ENCODE peak calls at places on chromosomes 3 and 15, in four cellular contexts. V is IMR-90, F is GM12878, W is K562. N is an unnamed sample.

GRCh38 chr3:146342971-146343370 is 92.1 kb upstream of the PLSCR4 start:
- DNase-seq in V (peak), F (no peak), W (no peak), N (no peak)

GRCh38 chr15:34304613-34305012 is 33.0 kb downstream of the SLC12A6 start:
- DNase-seq in V (peak), F (no peak), W (no peak), N (peak)

GRCh38 chr15:40354408-40355171 is 3.4 kb upstream of the DISP2 start:
- DNase-seq in V (peak), F (no peak), W (peak), N (peak)

GRCh38 chr15:75542386-75542797 is 36.7 kb downstream of the PTPN9 start:
- DNase-seq in V (no peak), F (no peak), W (no peak), N (peak)

GRCh38 chr3:13879102-13879945 is 547 bp downstream of the WNT7A start:
- DNase-seq in V (no peak), F (no peak), W (no peak), N (no peak)

GRCh38 chr15:68389936-68390790 is 41.8 kb downstream of the ITGA11 start:
- DNase-seq in V (peak), F (peak), W (no peak), N (peak)

GRCh38 chr3:55169608-55170010 is 241.8 kb upstream of the LRTM1 start:
- DNase-seq in V (peak), F (no peak), W (no peak), N (no peak)

GRCh38 chr15:56989411-56989924 is 71.0 kb downstream of the TCF12 start:
- DNase-seq in V (peak), F (no peak), W (no peak), N (no peak)

GRCh38 chr15:67110958-67111864 is 45.8 kb downstream of the SMAD3 start:
- DNase-seq in V (peak), F (no peak), W (no peak), N (no peak)

GRCh38 chr15:56454841-56455240 is 10.1 kb downstream of the MNS1 start:
- DNase-seq in V (no peak), F (no peak), W (no peak), N (peak)

GRCh38 chr15:40243126-40243810 is 4.4 kb downstream of the PAK6 start:
- DNase-seq in V (no peak), F (no peak), W (peak), N (no peak)

GRCh38 chr15:68114356-68114755 is 60.2 kb downstream of the PIAS1 start:
- DNase-seq in V (peak), F (no peak), W (no peak), N (peak)

GRCh38 chr15:79140846-79141570 is 50.4 kb upstream of the RASGRF1 start:
- DNase-seq in V (no peak), F (no peak), W (no peak), N (no peak)

GRCh38 chr3:43699864-43700263 is 9.1 kb downstream of the ABHD5 start:
- DNase-seq in V (peak), F (no peak), W (peak), N (peak)

GRCh38 chr3:61562042-61562809 is 855 bp downstream of the PTPRG start:
- DNase-seq in V (peak), F (no peak), W (no peak), N (peak)

GRCh38 chr15:33859992-33860545 is 108.2 kb upstream of the CHRM5 start:
- DNase-seq in V (no peak), F (no peak), W (no peak), N (no peak)

GRCh38 chr15:62889734-62890505 is 152.6 kb upstream of the TPM1 start:
- DNase-seq in V (peak), F (no peak), W (no peak), N (peak)

GRCh38 chr3:184565421-184566211 is 4.0 kb downstream of the EPHB3 start:
- DNase-seq in V (peak), F (no peak), W (no peak), N (no peak)

GRCh38 chr3:10278501-10278900 is 14.2 kb downstream of the GHRL start:
- DNase-seq in V (no peak), F (no peak), W (no peak), N (no peak)

GRCh38 chr3:15345051-15345607 is 12.7 kb upstream of the SH3BP5 start:
- DNase-seq in V (no peak), F (no peak), W (no peak), N (no peak)

GRCh38 chr3:29285356-29286070 is 4.6 kb downstream of the RBMS3 start:
- DNase-seq in V (peak), F (no peak), W (no peak), N (peak)

GRCh38 chr3:104519968-104520655 is 846.6 kb upstream of the ALCAM start:
- DNase-seq in V (no peak), F (peak), W (no peak), N (no peak)

GRCh38 chr3:123739754-123740153 is 144.4 kb downstream of the MYLK start:
- DNase-seq in V (peak), F (no peak), W (no peak), N (no peak)

GRCh38 chr3:8328971-8329370 is 172.7 kb upstream of the LMCD1 start:
- DNase-seq in V (no peak), F (no peak), W (no peak), N (no peak)

GRCh38 chr15:32844118-32844711 is 126.4 kb downstream of the GREM1 start:
- DNase-seq in V (peak), F (no peak), W (peak), N (peak)

GRCh38 chr3:159994182-159994581 is 5.5 kb downstream of the IL12A start:
- DNase-seq in V (peak), F (no peak), W (no peak), N (no peak)

GRCh38 chr3:45666729-45667440 is 22.3 kb upstream of the SACM1L start:
- DNase-seq in V (peak), F (no peak), W (no peak), N (peak)

GRCh38 chr3:52039846-52040245 is 16.5 kb downstream of the DUSP7 start:
- DNase-seq in V (no peak), F (no peak), W (no peak), N (no peak)

GRCh38 chr15:84836859-84837258 is 19.7 kb downstream of the ALPK3 start:
- DNase-seq in V (no peak), F (no peak), W (no peak), N (no peak)

GRCh38 chr15:74144153-74144775 is 13.9 kb downstream of the ISLR2 start:
- DNase-seq in V (no peak), F (no peak), W (no peak), N (no peak)

GRCh38 chr3:195806211-195806915 is 5.4 kb downstream of the MUC4 start:
- DNase-seq in V (no peak), F (no peak), W (no peak), N (peak)

GRCh38 chr3:176937546-176937945 is 259.7 kb downstream of the TBL1XR1 start:
- DNase-seq in V (peak), F (no peak), W (no peak), N (no peak)

GRCh38 chr15:76982356-76982755 is 12.6 kb upstream of the PSTPIP1 start:
- DNase-seq in V (no peak), F (no peak), W (no peak), N (no peak)

GRCh38 chr15:96336643-96337353 is 6.3 kb downstream of the NR2F2 start:
- DNase-seq in V (no peak), F (no peak), W (no peak), N (peak)

GRCh38 chr3:158794206-158794605 is 7.6 kb upstream of the MFSD1 start:
- DNase-seq in V (no peak), F (no peak), W (no peak), N (no peak)

GRCh38 chr3:144162042-144162441 is 190.4 kb downstream of the DIPK2A start:
- DNase-seq in V (peak), F (no peak), W (no peak), N (peak)

GRCh38 chr15:85030301-85031049 is 48.8 kb downstream of the PDE8A start:
- DNase-seq in V (peak), F (no peak), W (no peak), N (peak)

DNA sequence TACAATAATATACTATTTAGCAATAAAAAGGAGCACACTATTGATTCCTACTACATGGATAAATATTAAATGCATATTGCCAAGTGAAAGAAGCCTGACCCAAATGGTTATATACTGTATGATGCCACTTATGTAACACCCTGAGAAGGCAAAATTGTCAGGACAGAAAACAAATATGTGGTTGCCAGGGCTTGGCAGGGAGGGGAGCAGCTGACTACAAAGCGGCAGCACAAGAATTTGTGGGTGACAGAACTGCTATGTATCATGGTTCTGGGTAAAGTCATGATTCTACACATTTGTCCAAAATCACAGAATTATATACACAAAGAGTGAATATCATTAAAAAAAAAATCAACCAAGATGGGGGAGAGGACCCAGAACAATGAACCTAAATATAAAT is 22.5 kb downstream of the TBC1D2B start:
- DNase-seq in V (no peak), F (no peak), W (no peak), N (no peak)
- H3K27ac ChIP-seq in V (no peak), F (no peak), W (no peak), N (no peak)

DNA sequence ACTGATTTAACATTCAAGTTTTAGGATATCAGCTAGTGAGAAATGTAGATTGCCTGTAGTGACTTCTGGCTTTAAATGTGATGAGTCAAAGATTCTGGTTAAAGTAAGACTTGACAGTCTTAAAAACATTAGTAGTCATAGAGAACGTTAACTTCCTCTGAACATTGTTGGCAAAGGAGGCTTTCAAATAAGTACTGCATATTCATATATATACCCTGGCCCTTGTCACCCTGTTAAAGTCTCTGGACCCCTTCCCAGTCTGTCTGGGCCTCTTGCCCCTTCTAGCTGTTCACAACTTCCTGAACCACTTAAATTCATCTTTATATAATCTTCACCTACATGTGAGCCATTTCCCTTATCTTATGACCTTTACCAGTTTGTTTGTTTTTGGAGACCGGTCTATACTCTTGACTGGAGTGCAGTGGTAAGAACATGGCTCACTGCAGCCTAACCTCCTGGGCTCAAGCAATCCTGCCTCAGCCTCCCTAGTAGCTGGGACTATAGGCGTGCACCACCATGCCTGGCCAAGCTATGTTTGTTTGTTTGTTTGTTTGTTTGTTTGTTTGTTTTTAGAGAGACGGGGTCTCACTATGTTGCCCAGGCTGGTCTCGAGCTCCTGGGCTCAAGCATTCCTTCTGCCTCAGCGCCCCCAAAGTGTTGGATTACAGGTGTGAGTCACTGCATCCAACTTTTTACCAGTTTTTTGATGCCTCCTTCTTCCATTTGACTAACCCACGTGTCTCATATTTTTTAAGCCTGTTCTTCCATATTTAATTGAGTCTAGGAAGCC is 64.4 kb upstream of the CRTC3 start:
- DNase-seq in V (peak), F (no peak), W (no peak), N (peak)
- TF ChIP-seq FOS in V (no peak), F (no peak), W (no peak), N (peak)

DNA sequence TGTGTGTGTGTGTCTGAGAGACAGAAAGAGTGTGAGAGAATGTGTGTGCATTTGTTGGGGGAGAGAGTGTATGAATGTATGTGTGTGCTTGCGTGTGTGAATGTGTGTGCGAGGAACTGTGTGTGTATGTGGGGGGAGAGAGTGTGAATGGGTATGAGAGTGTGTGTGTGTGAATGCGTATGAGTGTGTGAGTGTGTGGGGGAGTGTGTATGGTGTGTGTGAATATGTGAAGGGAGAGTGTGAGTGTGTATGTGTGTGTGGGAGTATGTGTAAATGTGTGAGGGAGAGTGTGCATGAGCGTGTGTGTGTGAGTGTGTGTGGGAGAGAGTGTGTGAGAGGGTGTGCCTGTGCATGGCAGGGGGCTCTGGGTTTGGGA is 79.8 kb upstream of the ABHD17C start:
- DNase-seq in V (no peak), F (no peak), W (no peak), N (no peak)
- H3K27ac ChIP-seq in V (peak), F (no peak), W (no peak), N (no peak)

GRCh38 chr15:60134609-60135008 is 130.5 kb downstream of the FOXB1 start:
- DNase-seq in V (no peak), F (no peak), W (no peak), N (no peak)
- TF ChIP-seq FOS in V (no peak), F (no peak), W (no peak), N (no peak)

DNA sequence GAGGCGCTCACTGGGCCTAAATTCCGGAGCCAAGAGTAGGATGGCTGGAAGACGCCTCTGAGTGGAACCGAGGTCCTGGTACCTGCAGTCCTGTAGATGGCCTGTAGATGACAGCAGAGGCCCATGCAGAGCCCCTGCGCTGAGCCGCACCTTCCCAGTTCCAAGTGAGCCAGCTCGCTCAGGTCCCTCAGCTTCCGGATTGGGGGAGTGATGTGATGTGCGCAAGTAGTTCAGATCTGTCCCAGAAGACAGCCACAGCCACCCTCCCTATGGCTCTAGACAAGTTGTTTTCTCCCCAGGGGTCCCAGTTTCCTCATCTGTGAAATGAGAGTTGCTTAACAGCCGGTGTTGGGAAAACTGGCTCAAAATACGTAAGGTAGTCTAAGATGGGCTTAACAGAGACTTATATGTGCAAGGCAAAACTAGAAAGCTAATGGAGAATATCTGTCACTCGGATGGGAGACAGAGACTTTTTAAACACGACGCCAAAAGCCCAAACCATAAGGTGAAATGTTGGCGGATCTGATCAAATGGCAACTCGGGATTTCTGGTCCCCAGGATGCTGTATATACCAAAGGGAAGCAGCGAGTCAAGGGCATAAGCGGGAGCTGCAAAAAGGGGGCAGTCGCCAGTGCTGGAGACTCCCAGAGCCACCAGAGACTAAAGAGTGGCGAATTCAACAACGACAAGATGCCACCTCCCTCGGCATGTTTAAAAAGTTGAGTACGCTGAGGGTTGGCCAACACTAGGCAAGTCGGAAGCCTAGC is 765 bp upstream of the MAPKAPK3 start:
- DNase-seq in V (peak), F (no peak), W (peak), N (peak)
- H3K27ac ChIP-seq in V (peak), F (no peak), W (peak), N (no peak)

GRCh38 chr3:113867506-113867905 is 28.9 kb downstream of the GRAMD1C start:
- DNase-seq in V (peak), F (no peak), W (no peak), N (no peak)
- TF ChIP-seq FOS in V (peak), F (no peak), W (no peak), N (no peak)

GRCh38 chr15:80154336-80154735 is 1.5 kb downstream of the FAH start:
- DNase-seq in V (peak), F (no peak), W (no peak), N (no peak)

GRCh38 chr15:80152896-80153876 is at the start of gene FAH:
- DNase-seq in V (peak), F (no peak), W (no peak), N (peak)

GRCh38 chr15:80152180-80152895 is 461 bp upstream of the FAH start:
- DNase-seq in V (peak), F (peak), W (peak), N (peak)

GRCh38 chr15:80155001-80155377 is 2.2 kb downstream of the FAH start:
- DNase-seq in V (no peak), F (no peak), W (peak), N (no peak)

DNA sequence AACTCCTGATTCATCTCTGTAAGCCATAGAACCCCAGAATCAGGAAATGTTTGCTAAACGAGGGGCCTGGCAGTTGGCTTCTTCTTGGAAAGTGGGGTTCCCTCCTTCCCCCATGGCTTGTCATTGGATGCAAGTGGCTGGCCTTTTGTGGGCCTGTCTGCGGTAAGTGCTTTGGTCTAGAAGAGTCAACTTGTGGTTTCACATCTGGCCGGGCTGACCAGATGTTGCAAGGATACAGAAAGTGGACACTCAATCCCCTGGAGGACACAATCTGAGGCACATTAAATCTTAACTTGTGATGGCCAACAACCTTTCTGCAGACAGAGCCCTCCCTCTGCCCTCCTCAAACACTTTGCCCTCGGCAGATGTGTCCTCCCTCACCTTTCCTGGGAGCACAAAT is 1.1 kb downstream of the FAH start:
- DNase-seq in V (peak), F (no peak), W (peak), N (no peak)
- H3K27ac ChIP-seq in V (no peak), F (peak), W (peak), N (no peak)

GRCh38 chr3:66162766-66163165 is 58.0 kb upstream of the SLC25A26 start:
- DNase-seq in V (no peak), F (no peak), W (no peak), N (no peak)

GRCh38 chr3:66165679-66166078 is 55.1 kb upstream of the SLC25A26 start:
- DNase-seq in V (no peak), F (no peak), W (peak), N (no peak)

GRCh38 chr3:66164155-66164554 is 56.6 kb upstream of the SLC25A26 start:
- DNase-seq in V (no peak), F (no peak), W (no peak), N (no peak)

GRCh38 chr3:66158933-66159332 is 61.9 kb upstream of the SLC25A26 start:
- DNase-seq in V (no peak), F (no peak), W (no peak), N (no peak)

GRCh38 chr3:66163222-66163621 is 57.6 kb upstream of the SLC25A26 start:
- DNase-seq in V (no peak), F (no peak), W (no peak), N (no peak)
- TF ChIP-seq FOS in V (no peak), F (no peak), W (no peak), N (no peak)

GRCh38 chr3:69251078-69251805 is 128.8 kb upstream of the LMOD3 start:
- DNase-seq in V (no peak), F (no peak), W (no peak), N (no peak)
- H3K27ac ChIP-seq in V (no peak), F (no peak), W (no peak), N (no peak)

DNA sequence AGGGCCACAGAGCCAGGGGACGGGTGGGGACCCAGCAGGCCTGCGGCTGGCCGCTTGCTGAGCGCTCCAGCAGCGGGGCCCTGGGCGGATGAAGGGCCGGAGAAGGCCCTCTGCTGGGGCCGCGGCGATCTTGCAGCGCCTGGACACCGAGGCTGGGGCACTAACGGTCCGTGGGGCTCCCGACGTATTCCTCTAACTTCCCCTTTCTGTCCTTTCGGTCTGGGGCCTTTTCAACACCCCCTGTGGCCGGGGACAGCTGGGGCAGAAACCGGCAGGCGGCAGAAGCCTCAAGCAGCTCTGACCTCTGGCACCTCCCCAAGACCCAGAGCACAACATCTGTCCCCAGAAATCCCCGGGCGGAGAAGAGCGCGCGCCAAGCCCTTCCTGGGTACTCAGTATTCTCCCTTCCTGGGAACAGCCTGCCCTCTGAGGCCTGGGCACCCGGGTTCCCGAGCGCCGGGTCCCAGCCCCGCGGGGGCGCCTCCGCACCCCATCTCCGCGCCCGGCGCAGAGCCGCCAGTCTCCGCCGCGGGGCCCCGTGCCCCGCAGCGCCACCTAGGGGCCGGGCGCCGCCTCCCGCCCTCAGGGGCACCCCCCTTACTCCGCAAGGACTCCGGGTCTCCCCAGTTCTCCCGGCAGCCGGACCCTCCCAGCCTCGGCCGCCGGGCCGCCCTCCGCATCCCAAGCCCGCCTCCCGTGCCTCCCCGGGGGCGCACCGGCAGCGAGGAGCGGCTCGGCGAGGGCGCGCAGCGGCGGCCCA is 587 bp upstream of the SLCO3A1 start:
- DNase-seq in V (peak), F (no peak), W (peak), N (peak)
- TF ChIP-seq FOS in V (no peak), F (no peak), W (no peak), N (no peak)